ENCODE peak calls at places on chromosomes 13 and 19, in four cellular contexts. S is C1 segment of cervical spinal cord; Y is activated gamma-delta T cell treated with anti-CD3 and anti-CD28 coated beads, Interleukin-2, amount 50 U/mL, for 16 hours; A is stomach. H is an unnamed sample.

GRCh38 chr19:48501961-48502719 is 9.5 kb downstream of the LMTK3 start:
- DNase-seq in S (peak; percentile 33), Y (no peak), A (peak; percentile 95), H (peak; percentile 47)

GRCh38 chr19:46951236-46951986 is 68.2 kb upstream of the NPAS1 start:
- DNase-seq in S (no peak), Y (no peak), A (no peak), H (no peak)

GRCh38 chr19:3504723-3505122 is 1.4 kb upstream of the FZR1 start:
- DNase-seq in S (no peak), Y (no peak), A (no peak), H (no peak)

GRCh38 chr13:32415019-32415418 is 12.9 kb downstream of the N4BP2L1 start:
- DNase-seq in S (no peak), Y (no peak), A (no peak), H (no peak)

GRCh38 chr19:41219924-41220567 is 1.0 kb downstream of the AXL start:
- DNase-seq in S (no peak), Y (no peak), A (no peak), H (no peak)

GRCh38 chr19:2567580-2567979 is 91.7 kb downstream of the GADD45B start:
- DNase-seq in S (peak; percentile 50), Y (no peak), A (no peak), H (no peak)

GRCh38 chr19:17049711-17050280 is 23.2 kb upstream of the CPAMD8 start:
- DNase-seq in S (no peak), Y (no peak), A (no peak), H (no peak)

GRCh38 chr19:40433391-40434216 is 7.8 kb upstream of the SERTAD1 start:
- DNase-seq in S (peak; percentile 88), Y (peak; percentile 19), A (peak; percentile 91), H (peak; percentile 81)

GRCh38 chr13:43546260-43546659 is 240.5 kb downstream of the ENOX1 start:
- DNase-seq in S (no peak), Y (no peak), A (no peak), H (peak; percentile 76)

GRCh38 chr13:77387607-77388200 is 60.8 kb upstream of the MYCBP2 start:
- DNase-seq in S (no peak), Y (no peak), A (no peak), H (no peak)

GRCh38 chr13:39148513-39148961 is 110.3 kb downstream of the NHLRC3 start:
- DNase-seq in S (no peak), Y (no peak), A (no peak), H (no peak)

GRCh38 chr19:47707135-47707925 is 5.9 kb upstream of the EHD2 start:
- DNase-seq in S (peak; percentile 43), Y (peak; percentile 64), A (peak; percentile 82), H (peak; percentile 62)

GRCh38 chr19:45455707-45456499 is 11.9 kb upstream of the FOSB start:
- DNase-seq in S (peak; percentile 66), Y (peak; percentile 67), A (peak; percentile 95), H (no peak)

GRCh38 chr19:14333101-14333871 is 48.0 kb upstream of the ADGRE5 start:
- DNase-seq in S (no peak), Y (no peak), A (peak; percentile 37), H (no peak)

GRCh38 chr19:34261335-34262109 is 7.2 kb downstream of the GARRE1 start:
- DNase-seq in S (no peak), Y (no peak), A (no peak), H (no peak)

GRCh38 chr13:110187501-110188161 is 119.3 kb downstream of the COL4A1 start:
- DNase-seq in S (no peak), Y (no peak), A (no peak), H (no peak)